ENCODE peak calls at places on chromosomes 4 and X, in eight cellular contexts. M is tibial artery, S is K562, D is A549, L is ascending aorta, F is PC-3, Y is fibroblast of lung, J is HCT116. H is an unnamed sample.

GRCh38 chrX:68432648-68433047 is 647 bp downstream of the OPHN1 start:
- DNase-seq in M (no peak), S (peak), D (no peak), L (no peak), F (peak), Y (peak), J (no peak), H (no peak)

GRCh38 chrX:3360881-3361280 is 14.4 kb upstream of the MXRA5 start:
- DNase-seq in M (no peak), S (no peak), D (no peak), L (no peak), F (no peak), Y (no peak), J (no peak), H (no peak)

GRCh38 chr4:170591076-170591475 is 501.3 kb upstream of the AADAT start:
- DNase-seq in M (no peak), S (no peak), D (no peak), L (no peak), F (no peak), Y (no peak), J (no peak), H (no peak)

GRCh38 chrX:136064661-136065043 is 79.4 kb downstream of the SLC9A6 start:
- DNase-seq in M (no peak), S (no peak), D (no peak), L (no peak), F (no peak), Y (no peak), J (no peak), H (no peak)

GRCh38 chr4:7799723-7800122 is 139.9 kb downstream of the AFAP1 start:
- DNase-seq in M (no peak), S (no peak), D (no peak), L (no peak), F (no peak), Y (no peak), J (no peak), H (no peak)

GRCh38 chr4:11416767-11417113 is 12.0 kb downstream of the HS3ST1 start:
- DNase-seq in M (no peak), S (no peak), D (no peak), L (no peak), F (no peak), Y (no peak), J (no peak), H (no peak)

GRCh38 chr4:8015512-8015911 is 75.9 kb upstream of the AFAP1 start:
- DNase-seq in M (no peak), S (peak), D (peak), L (no peak), F (peak), Y (no peak), J (no peak), H (no peak)

GRCh38 chr4:10201356-10202223 is 85.0 kb upstream of the WDR1 start:
- DNase-seq in M (no peak), S (no peak), D (no peak), L (no peak), F (no peak), Y (no peak), J (no peak), H (no peak)

GRCh38 chr4:2802618-2803531 is 10.0 kb downstream of the SH3BP2 start:
- DNase-seq in M (no peak), S (no peak), D (no peak), L (no peak), F (no peak), Y (no peak), J (no peak), H (no peak)

GRCh38 chrX:31423575-31424284 is 351.9 kb upstream of the FTHL17 start:
- DNase-seq in M (peak), S (peak), D (peak), L (no peak), F (peak), Y (peak), J (no peak), H (peak)
- H3K4me3 ChIP-seq in M (no peak), S (no peak), D (no peak), L (no peak), F (no peak), Y (no peak), J (no peak), H (no peak)

GRCh38 chrX:120769576-120770341 is 105.9 kb downstream of the CT47B1 start:
- DNase-seq in M (no peak), S (peak), D (peak), L (no peak), F (peak), Y (peak), J (peak), H (no peak)
- TF ChIP-seq CTCF in M (peak), S (peak), D (peak), L (no peak), F (peak), Y (no peak), J (peak), H (peak)

GRCh38 chrX:78109458-78109857 is 5.4 kb downstream of the PGK1 start:
- DNase-seq in M (no peak), S (no peak), D (no peak), L (no peak), F (no peak), Y (no peak), J (no peak), H (no peak)
- H3K4me3 ChIP-seq in M (no peak), S (peak), D (no peak), L (no peak), F (peak), Y (no peak), J (no peak), H (no peak)

GRCh38 chrX:140090800-140091275 is 125.5 kb upstream of the CXorf66 start:
- DNase-seq in M (no peak), S (no peak), D (peak), L (no peak), F (no peak), Y (no peak), J (no peak), H (no peak)
- TF ChIP-seq CTCF in M (no peak), S (no peak), D (no peak), L (no peak), F (no peak), Y (no peak), J (no peak), H (no peak)

DNA sequence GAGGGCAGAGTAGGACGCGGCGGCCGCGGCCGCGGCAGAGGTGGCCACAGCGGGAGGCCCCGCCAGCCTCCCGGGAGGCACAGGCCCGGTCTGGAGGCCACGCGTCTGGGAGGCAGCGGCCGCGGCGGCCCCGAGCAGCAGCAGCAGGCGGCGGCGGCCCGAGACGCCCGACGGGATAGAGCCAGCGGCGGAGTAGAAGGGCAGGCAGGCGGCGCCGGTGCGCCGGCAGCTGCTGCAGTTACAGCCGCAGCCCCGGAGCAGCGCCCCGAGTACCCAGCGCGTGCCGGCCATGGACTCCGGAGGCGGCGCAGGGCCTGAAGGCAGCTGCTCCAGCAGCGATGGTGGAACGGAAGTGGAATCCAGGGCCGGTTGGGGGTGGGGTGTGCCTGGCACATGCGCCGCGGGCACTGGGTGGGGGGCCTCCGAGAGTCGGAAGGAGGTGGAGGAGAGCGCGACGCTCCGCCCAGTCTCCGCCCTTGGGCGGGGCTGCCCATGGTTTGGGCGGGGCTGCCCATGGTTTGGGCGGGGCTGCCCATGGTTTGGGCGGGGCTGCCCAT is at the start of gene GRSF1:
- DNase-seq in M (peak), S (peak), D (peak), L (peak), F (peak), Y (peak), J (peak), H (peak)
- H3K4me3 ChIP-seq in M (peak), S (peak), D (peak), L (peak), F (peak), Y (peak), J (peak), H (peak)

GRCh38 chr4:20421586-20421985 is 169.9 kb downstream of the SLIT2 start:
- DNase-seq in M (no peak), S (no peak), D (no peak), L (no peak), F (no peak), Y (peak), J (no peak), H (no peak)

GRCh38 chr4:20422398-20422797 is 170.7 kb downstream of the SLIT2 start:
- DNase-seq in M (no peak), S (peak), D (no peak), L (peak), F (peak), Y (peak), J (peak), H (no peak)

GRCh38 chr4:20420916-20421315 is 169.2 kb downstream of the SLIT2 start:
- DNase-seq in M (no peak), S (no peak), D (no peak), L (no peak), F (no peak), Y (no peak), J (no peak), H (no peak)

GRCh38 chr4:20416800-20417199 is 165.1 kb downstream of the SLIT2 start:
- DNase-seq in M (no peak), S (no peak), D (no peak), L (no peak), F (no peak), Y (no peak), J (no peak), H (no peak)

GRCh38 chr4:20418865-20419451 is 167.3 kb downstream of the SLIT2 start:
- DNase-seq in M (no peak), S (peak), D (peak), L (no peak), F (peak), Y (peak), J (peak), H (peak)
- TF ChIP-seq CTCF in M (peak), S (peak), D (peak), L (no peak), F (peak), Y (peak), J (peak), H (peak)

GRCh38 chr4:183098080-183098722 is 856 bp upstream of the WWC2 start:
- DNase-seq in M (peak), S (peak), D (peak), L (peak), F (peak), Y (peak), J (no peak), H (no peak)
- H3K4me3 ChIP-seq in M (peak), S (peak), D (peak), L (peak), F (peak), Y (peak), J (peak), H (peak)

H was measured in HFF-Myc.